ENCODE peak calls at places on chromosomes 6 and 20, in four cellular contexts. One of them, this sample, is unnamed. For H3K9me3, the result is how much of the 10 kb centered on the place peaks cover.

GRCh38 chr6:53984163-53984562 is 127.1 kb upstream of the MLIP start:
- DNase-seq in spleen: no peak
- DNase-seq in GM12878: no peak
- DNase-seq in heart left ventricle: no peak
- DNase-seq in this sample: no peak

GRCh38 chr6:134166529-134167221 is 114.3 kb upstream of the SLC2A12 start:
- DNase-seq in spleen: no peak
- DNase-seq in GM12878: no peak
- DNase-seq in heart left ventricle: no peak
- DNase-seq in this sample: no peak

GRCh38 chr20:50295762-50296449 is 105.3 kb downstream of the CEBPB start:
- DNase-seq in spleen: peak
- DNase-seq in GM12878: no peak
- DNase-seq in heart left ventricle: no peak
- DNase-seq in this sample: no peak

GRCh38 chr20:17786221-17786718 is 86.5 kb downstream of the BANF2 start:
- DNase-seq in spleen: no peak
- DNase-seq in GM12878: no peak
- DNase-seq in heart left ventricle: peak
- DNase-seq in this sample: peak

GRCh38 chr20:4227085-4227821 is 211.9 kb upstream of the RNF24 start:
- DNase-seq in spleen: no peak
- DNase-seq in GM12878: no peak
- DNase-seq in heart left ventricle: no peak
- DNase-seq in this sample: peak

GRCh38 chr20:45588800-45589199 is 9.7 kb upstream of the WFDC8 start:
- DNase-seq in spleen: no peak
- DNase-seq in GM12878: no peak
- DNase-seq in heart left ventricle: no peak
- DNase-seq in this sample: no peak

GRCh38 chr6:1424306-1424927 is 35.0 kb downstream of the FOXF2 start:
- DNase-seq in spleen: no peak
- DNase-seq in GM12878: no peak
- DNase-seq in heart left ventricle: no peak
- DNase-seq in this sample: peak

GRCh38 chr6:106513813-106514212 is 115.5 kb downstream of the RTN4IP1 start:
- DNase-seq in spleen: no peak
- DNase-seq in GM12878: no peak
- DNase-seq in heart left ventricle: no peak
- DNase-seq in this sample: no peak

GRCh38 chr6:85494551-85495337 is 44.9 kb downstream of the NT5E start:
- DNase-seq in spleen: no peak
- DNase-seq in GM12878: no peak
- DNase-seq in heart left ventricle: no peak
- DNase-seq in this sample: no peak

GRCh38 chr6:27188206-27188884 is 59.2 kb upstream of the PRSS16 start:
- DNase-seq in spleen: peak
- DNase-seq in GM12878: peak
- DNase-seq in heart left ventricle: peak
- DNase-seq in this sample: peak

GRCh38 chr6:42326248-42326647 is 108.6 kb upstream of the MRPS10 start:
- DNase-seq in spleen: no peak
- DNase-seq in GM12878: no peak
- DNase-seq in heart left ventricle: no peak
- DNase-seq in this sample: no peak

GRCh38 chr6:131173680-131174079 is 38.4 kb downstream of the AKAP7 start:
- DNase-seq in spleen: no peak
- DNase-seq in GM12878: no peak
- DNase-seq in heart left ventricle: no peak
- DNase-seq in this sample: no peak

GRCh38 chr20:52746190-52746589 is 226.0 kb upstream of the TSHZ2 start:
- DNase-seq in spleen: no peak
- DNase-seq in GM12878: no peak
- DNase-seq in heart left ventricle: no peak
- DNase-seq in this sample: no peak

GRCh38 chr6:38612386-38612965 is 27.3 kb downstream of the BTBD9 start:
- DNase-seq in spleen: no peak
- DNase-seq in GM12878: no peak
- DNase-seq in heart left ventricle: no peak
- DNase-seq in this sample: no peak

GRCh38 chr20:52382931-52383330 is 191.4 kb upstream of the ZFP64 start:
- DNase-seq in spleen: no peak
- DNase-seq in GM12878: no peak
- DNase-seq in heart left ventricle: no peak
- DNase-seq in this sample: no peak

GRCh38 chr6:26141378-26141901 is 54.2 kb downstream of the HFE start:
- DNase-seq in spleen: no peak
- DNase-seq in GM12878: no peak
- DNase-seq in heart left ventricle: no peak
- DNase-seq in this sample: peak

GRCh38 chr6:122798099-122798641 is 9.1 kb downstream of the SMPDL3A start:
- DNase-seq in spleen: no peak
- DNase-seq in GM12878: no peak
- DNase-seq in heart left ventricle: no peak
- DNase-seq in this sample: no peak

GRCh38 chr6:3205913-3206312 is 21.5 kb downstream of the TUBB2B start:
- DNase-seq in spleen: no peak
- DNase-seq in GM12878: no peak
- DNase-seq in heart left ventricle: no peak
- DNase-seq in this sample: no peak

GRCh38 chr6:166448432-166448831 is 65.7 kb upstream of the MPC1 start:
- DNase-seq in spleen: no peak
- DNase-seq in GM12878: no peak
- DNase-seq in heart left ventricle: no peak
- DNase-seq in this sample: no peak

GRCh38 chr6:42197574-42198362 is 3.0 kb upstream of the GUCA1B start:
- DNase-seq in spleen: no peak
- DNase-seq in GM12878: no peak
- DNase-seq in heart left ventricle: no peak
- DNase-seq in this sample: no peak

GRCh38 chr20:48771542-48771941 is 56.3 kb downstream of the PREX1 start:
- DNase-seq in spleen: no peak
- DNase-seq in GM12878: no peak
- DNase-seq in heart left ventricle: no peak
- DNase-seq in this sample: peak

GRCh38 chr20:37376791-37377190 is 30.9 kb downstream of the SRC start:
- DNase-seq in spleen: peak
- DNase-seq in GM12878: no peak
- DNase-seq in heart left ventricle: no peak
- DNase-seq in this sample: no peak

GRCh38 chr6:100538086-100538485 is 73.4 kb upstream of the SIM1 start:
- DNase-seq in spleen: no peak
- DNase-seq in GM12878: no peak
- DNase-seq in heart left ventricle: no peak
- DNase-seq in this sample: no peak

GRCh38 chr6:108492131-108492766 is 68.5 kb upstream of the FOXO3 start:
- DNase-seq in spleen: no peak
- DNase-seq in GM12878: no peak
- DNase-seq in heart left ventricle: no peak
- DNase-seq in this sample: no peak

GRCh38 chr20:24465730-24466129 is 3.7 kb upstream of the SYNDIG1 start:
- DNase-seq in spleen: no peak
- DNase-seq in GM12878: no peak
- DNase-seq in heart left ventricle: peak
- DNase-seq in this sample: peak

GRCh38 chr6:100452998-100453397 is 11.7 kb downstream of the SIM1 start:
- DNase-seq in spleen: no peak
- DNase-seq in GM12878: no peak
- DNase-seq in heart left ventricle: no peak
- DNase-seq in this sample: no peak

GRCh38 chr20:38473353-38473795 is 731 bp downstream of the RALGAPB start:
- DNase-seq in spleen: no peak
- DNase-seq in GM12878: no peak
- DNase-seq in heart left ventricle: peak
- DNase-seq in this sample: no peak

GRCh38 chr20:64044484-64045247 is 4.8 kb downstream of the SOX18 start:
- DNase-seq in spleen: peak
- DNase-seq in GM12878: no peak
- DNase-seq in heart left ventricle: peak
- DNase-seq in this sample: no peak

GRCh38 chr6:34491091-34491430 is 25.2 kb downstream of the PACSIN1 start:
- DNase-seq in spleen: peak
- DNase-seq in GM12878: no peak
- DNase-seq in heart left ventricle: no peak
- DNase-seq in this sample: no peak

GRCh38 chr20:5085380-5085779 is 34.4 kb downstream of the PCNA start:
- DNase-seq in spleen: peak
- DNase-seq in GM12878: no peak
- DNase-seq in heart left ventricle: no peak
- DNase-seq in this sample: no peak

GRCh38 chr6:150725795-150726194 is 126.1 kb downstream of the PLEKHG1 start:
- DNase-seq in spleen: no peak
- DNase-seq in GM12878: no peak
- DNase-seq in heart left ventricle: no peak
- DNase-seq in this sample: no peak

GRCh38 chr6:168193816-168194701 is 115.0 kb upstream of the FRMD1 start:
- DNase-seq in spleen: no peak
- DNase-seq in GM12878: no peak
- DNase-seq in heart left ventricle: peak
- DNase-seq in this sample: peak

GRCh38 chr20:63090682-63091571 is 84.2 kb upstream of the BHLHE23 start:
- DNase-seq in spleen: peak
- DNase-seq in GM12878: no peak
- DNase-seq in heart left ventricle: peak
- DNase-seq in this sample: peak

GRCh38 chr6:130009148-130009547 is 9.2 kb upstream of the L3MBTL3 start:
- DNase-seq in spleen: no peak
- DNase-seq in GM12878: no peak
- DNase-seq in heart left ventricle: no peak
- DNase-seq in this sample: no peak
- TF ChIP-seq POLR2A in spleen: no peak
- TF ChIP-seq POLR2A in GM12878: no peak
- TF ChIP-seq POLR2A in heart left ventricle: no peak
- TF ChIP-seq POLR2A in this sample: no peak

DNA sequence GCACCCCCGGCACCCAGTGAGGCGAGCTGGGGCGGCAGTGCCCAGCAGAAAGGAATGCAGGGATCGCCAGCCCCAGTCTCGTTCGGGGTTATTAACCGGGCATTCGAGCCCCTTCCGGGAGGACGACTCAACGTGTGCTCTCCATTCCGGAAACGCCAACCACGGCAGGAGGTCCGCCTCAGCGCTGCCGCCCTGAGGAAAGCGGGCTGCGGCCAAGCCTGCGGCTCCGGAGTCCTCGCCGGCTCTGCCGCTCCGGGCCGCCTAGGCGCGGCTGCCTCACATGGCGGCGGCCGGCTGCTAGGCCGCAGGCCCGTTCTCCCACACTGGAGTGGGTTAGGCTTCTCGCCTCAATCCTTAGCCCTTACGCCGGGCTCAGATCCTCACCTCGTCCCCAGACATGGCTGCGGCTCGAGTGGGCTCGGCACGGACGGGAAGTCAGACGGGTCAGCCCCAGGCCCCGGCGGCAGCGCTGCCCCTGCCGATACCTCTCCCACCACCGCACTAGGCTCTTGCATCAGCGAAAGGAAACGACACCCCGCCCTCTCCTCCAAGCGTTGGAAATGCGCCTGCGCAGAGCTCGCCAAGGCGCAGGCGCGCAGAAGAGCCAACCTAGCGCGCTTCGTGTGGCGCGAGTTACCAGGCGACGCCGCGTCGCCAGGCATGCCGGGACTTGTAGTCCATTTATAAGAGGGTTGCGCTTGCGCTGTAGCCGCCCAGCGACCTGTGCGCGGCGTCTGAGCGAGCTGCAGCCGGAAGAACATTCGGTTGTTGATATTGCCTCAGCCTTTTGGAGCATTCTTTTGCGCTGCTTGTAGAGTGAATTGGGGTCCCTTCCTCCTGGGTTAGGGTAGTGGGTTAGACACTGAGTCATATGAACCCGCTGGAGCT is at the start of gene EIF2S2:
- DNase-seq in spleen: peak
- DNase-seq in GM12878: peak
- DNase-seq in heart left ventricle: peak
- DNase-seq in this sample: peak
- TF ChIP-seq CTCF in spleen: peak
- TF ChIP-seq CTCF in GM12878: no peak
- TF ChIP-seq CTCF in heart left ventricle: no peak
- TF ChIP-seq CTCF in this sample: peak

GRCh38 chr6:40044196-40044595 is 109.9 kb upstream of the MOCS1 start:
- DNase-seq in spleen: no peak
- DNase-seq in GM12878: no peak
- DNase-seq in heart left ventricle: no peak
- DNase-seq in this sample: no peak
- H3K9me3 ChIP-seq in spleen: under half
- H3K9me3 ChIP-seq in GM12878: under half
- H3K9me3 ChIP-seq in heart left ventricle: under half
- H3K9me3 ChIP-seq in this sample: under half

GRCh38 chr6:36786055-36786675 is 53.1 kb downstream of the CPNE5 start:
- DNase-seq in spleen: no peak
- DNase-seq in GM12878: no peak
- DNase-seq in heart left ventricle: no peak
- DNase-seq in this sample: no peak
- TF ChIP-seq POLR2A in spleen: no peak
- TF ChIP-seq POLR2A in GM12878: no peak
- TF ChIP-seq POLR2A in heart left ventricle: no peak
- TF ChIP-seq POLR2A in this sample: no peak

DNA sequence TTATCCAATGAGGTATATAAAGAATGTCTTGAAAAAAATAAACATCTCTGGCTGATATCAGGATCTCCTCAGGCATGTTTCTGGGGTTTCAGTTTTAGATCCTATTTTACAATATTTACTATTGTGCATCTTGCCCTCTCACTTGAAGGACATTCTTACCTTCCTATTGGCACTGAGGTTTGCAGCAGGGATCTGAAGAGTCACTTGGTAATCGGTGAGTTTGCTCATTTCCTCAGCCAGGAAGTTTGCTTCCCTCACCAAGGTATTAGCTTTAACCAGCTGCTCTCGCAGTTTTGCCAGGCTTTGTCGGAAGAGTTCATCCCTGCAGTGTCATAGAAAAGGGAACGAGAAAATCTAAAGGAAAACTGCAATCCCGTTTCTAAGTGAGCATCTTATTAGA is 101.9 kb upstream of the NUP153 start:
- DNase-seq in spleen: no peak
- DNase-seq in GM12878: no peak
- DNase-seq in heart left ventricle: no peak
- DNase-seq in this sample: no peak
- TF ChIP-seq CTCF in spleen: no peak
- TF ChIP-seq CTCF in GM12878: no peak
- TF ChIP-seq CTCF in heart left ventricle: no peak
- TF ChIP-seq CTCF in this sample: no peak

DNA sequence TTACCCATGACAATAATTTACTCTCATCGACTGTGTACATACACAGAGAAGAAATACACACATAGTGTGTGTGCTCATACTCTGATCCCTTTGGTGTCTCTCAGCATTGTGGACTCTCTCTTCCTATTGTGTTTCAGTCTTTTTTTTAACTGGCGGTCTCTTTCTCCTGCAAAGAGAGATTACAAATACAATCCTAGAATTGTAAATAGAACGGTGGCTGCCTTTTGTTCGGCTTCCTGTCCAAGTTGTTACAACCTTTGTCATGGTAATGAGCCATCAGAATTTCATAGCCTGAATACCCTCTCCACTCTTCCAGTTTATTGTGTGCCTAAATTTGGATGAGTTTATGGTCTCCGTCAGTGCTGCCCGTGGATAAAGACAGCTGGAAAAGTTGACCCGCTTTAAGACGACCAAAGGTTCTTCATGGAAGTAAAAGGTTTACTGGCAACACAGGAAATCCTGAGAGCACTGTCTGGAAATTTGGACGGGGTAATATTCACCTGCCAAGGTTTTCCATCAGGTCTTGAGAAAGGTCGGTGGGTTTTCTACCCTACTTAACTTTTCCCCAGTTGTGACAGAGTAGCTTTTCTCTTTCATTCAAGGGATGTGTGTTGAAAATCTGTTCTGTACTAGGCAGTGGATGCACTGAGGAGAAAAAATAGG is 263.8 kb downstream of the CD83 start:
- DNase-seq in spleen: no peak
- DNase-seq in GM12878: no peak
- DNase-seq in heart left ventricle: no peak
- DNase-seq in this sample: no peak
- H3K9me3 ChIP-seq in spleen: under half
- H3K9me3 ChIP-seq in GM12878: under half
- H3K9me3 ChIP-seq in heart left ventricle: under half
- H3K9me3 ChIP-seq in this sample: under half

This sample was measured in testis.